ENCODE peak calls at places on chromosomes 16 and 17, in six cellular contexts. One of them, this sample, is unnamed.

GRCh38 chr16:89720859-89721643 is at the start of the genes VPS9D1 and ZNF276:
- DNase-seq in HAP-1: peak; percentile 73
- DNase-seq in ELF-1: peak; percentile 79
- DNase-seq in body of pancreas: peak; percentile 82
- DNase-seq in GM23248: peak; percentile 92
- DNase-seq in stimulated activated CD4-positive, alpha-beta T cell treated with anti-CD3 and anti-CD28 coated beads, Interleukin-15, amount 100 ng/mL, for 1 hour: peak; percentile 73
- DNase-seq in this sample: no peak

GRCh38 chr16:65547799-65548446 is 426.1 kb upstream of the CDH11 start:
- DNase-seq in stimulated activated CD4-positive, alpha-beta T cell treated with anti-CD3 and anti-CD28 coated beads, Interleukin-15, amount 100 ng/mL, for 1 hour: no peak
- DNase-seq in HAP-1: no peak
- DNase-seq in body of pancreas: no peak
- DNase-seq in GM23248: peak; percentile 93
- DNase-seq in ELF-1: peak; percentile 85
- DNase-seq in this sample: no peak

GRCh38 chr16:87931504-87931903 is 4.8 kb downstream of the CA5A start:
- DNase-seq in ELF-1: peak; percentile 62
- DNase-seq in body of pancreas: no peak
- DNase-seq in GM23248: no peak
- DNase-seq in HAP-1: no peak
- DNase-seq in stimulated activated CD4-positive, alpha-beta T cell treated with anti-CD3 and anti-CD28 coated beads, Interleukin-15, amount 100 ng/mL, for 1 hour: no peak
- DNase-seq in this sample: no peak

GRCh38 chr16:87319997-87320491 is 2.9 kb upstream of the C16orf95 start:
- DNase-seq in body of pancreas: no peak
- DNase-seq in ELF-1: no peak
- DNase-seq in GM23248: no peak
- DNase-seq in stimulated activated CD4-positive, alpha-beta T cell treated with anti-CD3 and anti-CD28 coated beads, Interleukin-15, amount 100 ng/mL, for 1 hour: no peak
- DNase-seq in HAP-1: no peak
- DNase-seq in this sample: no peak

GRCh38 chr17:11094377-11094776 is 146.6 kb upstream of the SHISA6 start:
- DNase-seq in ELF-1: no peak
- DNase-seq in body of pancreas: no peak
- DNase-seq in stimulated activated CD4-positive, alpha-beta T cell treated with anti-CD3 and anti-CD28 coated beads, Interleukin-15, amount 100 ng/mL, for 1 hour: no peak
- DNase-seq in GM23248: no peak
- DNase-seq in HAP-1: no peak
- DNase-seq in this sample: no peak

GRCh38 chr17:11893862-11894261 is 103.4 kb downstream of the ZNF18 start:
- DNase-seq in ELF-1: no peak
- DNase-seq in HAP-1: no peak
- DNase-seq in body of pancreas: no peak
- DNase-seq in GM23248: no peak
- DNase-seq in stimulated activated CD4-positive, alpha-beta T cell treated with anti-CD3 and anti-CD28 coated beads, Interleukin-15, amount 100 ng/mL, for 1 hour: no peak
- DNase-seq in this sample: no peak

GRCh38 chr16:57446530-57447141 is 549 bp downstream of the CIAPIN1 start:
- DNase-seq in GM23248: peak; percentile 67
- DNase-seq in ELF-1: peak; percentile 48
- DNase-seq in body of pancreas: peak; percentile 42
- DNase-seq in stimulated activated CD4-positive, alpha-beta T cell treated with anti-CD3 and anti-CD28 coated beads, Interleukin-15, amount 100 ng/mL, for 1 hour: peak; percentile 4
- DNase-seq in HAP-1: peak; percentile 57
- DNase-seq in this sample: no peak

GRCh38 chr17:73005360-73005759 is 87.1 kb downstream of the SLC39A11 start:
- DNase-seq in stimulated activated CD4-positive, alpha-beta T cell treated with anti-CD3 and anti-CD28 coated beads, Interleukin-15, amount 100 ng/mL, for 1 hour: no peak
- DNase-seq in ELF-1: no peak
- DNase-seq in HAP-1: no peak
- DNase-seq in GM23248: no peak
- DNase-seq in body of pancreas: no peak
- DNase-seq in this sample: no peak

GRCh38 chr16:24855678-24856077 is 9.9 kb downstream of the SLC5A11 start:
- DNase-seq in GM23248: no peak
- DNase-seq in stimulated activated CD4-positive, alpha-beta T cell treated with anti-CD3 and anti-CD28 coated beads, Interleukin-15, amount 100 ng/mL, for 1 hour: no peak
- DNase-seq in ELF-1: no peak
- DNase-seq in body of pancreas: no peak
- DNase-seq in HAP-1: no peak
- DNase-seq in this sample: peak; percentile 77

GRCh38 chr16:64417711-64418227 is 704.1 kb downstream of the CDH11 start:
- DNase-seq in GM23248: peak; percentile 72
- DNase-seq in body of pancreas: no peak
- DNase-seq in HAP-1: no peak
- DNase-seq in stimulated activated CD4-positive, alpha-beta T cell treated with anti-CD3 and anti-CD28 coated beads, Interleukin-15, amount 100 ng/mL, for 1 hour: no peak
- DNase-seq in ELF-1: no peak
- DNase-seq in this sample: no peak

GRCh38 chr17:48483471-48484131 is 47.2 kb downstream of the HOXB1 start:
- DNase-seq in body of pancreas: no peak
- DNase-seq in GM23248: peak; percentile 98
- DNase-seq in HAP-1: no peak
- DNase-seq in ELF-1: no peak
- DNase-seq in stimulated activated CD4-positive, alpha-beta T cell treated with anti-CD3 and anti-CD28 coated beads, Interleukin-15, amount 100 ng/mL, for 1 hour: no peak
- DNase-seq in this sample: no peak

GRCh38 chr17:9105068-9105868 is 84.0 kb downstream of the NTN1 start:
- DNase-seq in stimulated activated CD4-positive, alpha-beta T cell treated with anti-CD3 and anti-CD28 coated beads, Interleukin-15, amount 100 ng/mL, for 1 hour: no peak
- DNase-seq in ELF-1: no peak
- DNase-seq in body of pancreas: no peak
- DNase-seq in HAP-1: no peak
- DNase-seq in GM23248: no peak
- DNase-seq in this sample: no peak

GRCh38 chr17:81890447-81891302 is 711 bp downstream of the ALYREF start:
- DNase-seq in GM23248: peak; percentile 58
- DNase-seq in body of pancreas: no peak
- DNase-seq in HAP-1: no peak
- DNase-seq in stimulated activated CD4-positive, alpha-beta T cell treated with anti-CD3 and anti-CD28 coated beads, Interleukin-15, amount 100 ng/mL, for 1 hour: no peak
- DNase-seq in ELF-1: no peak
- DNase-seq in this sample: no peak

GRCh38 chr16:15653227-15653626 is 3.2 kb downstream of the NDE1 start:
- DNase-seq in GM23248: peak; percentile 93
- DNase-seq in ELF-1: peak; percentile 32
- DNase-seq in HAP-1: no peak
- DNase-seq in stimulated activated CD4-positive, alpha-beta T cell treated with anti-CD3 and anti-CD28 coated beads, Interleukin-15, amount 100 ng/mL, for 1 hour: no peak
- DNase-seq in body of pancreas: no peak
- DNase-seq in this sample: no peak

GRCh38 chr16:86862596-86862995 is 284.2 kb downstream of the FOXL1 start:
- DNase-seq in stimulated activated CD4-positive, alpha-beta T cell treated with anti-CD3 and anti-CD28 coated beads, Interleukin-15, amount 100 ng/mL, for 1 hour: no peak
- DNase-seq in ELF-1: no peak
- DNase-seq in body of pancreas: peak; percentile 20
- DNase-seq in GM23248: no peak
- DNase-seq in HAP-1: no peak
- DNase-seq in this sample: no peak

GRCh38 chr16:51067352-51067751 is 83.7 kb downstream of the SALL1 start:
- DNase-seq in body of pancreas: no peak
- DNase-seq in HAP-1: no peak
- DNase-seq in stimulated activated CD4-positive, alpha-beta T cell treated with anti-CD3 and anti-CD28 coated beads, Interleukin-15, amount 100 ng/mL, for 1 hour: no peak
- DNase-seq in GM23248: no peak
- DNase-seq in ELF-1: no peak
- DNase-seq in this sample: no peak

GRCh38 chr16:87652799-87653198 is 50.5 kb downstream of the JPH3 start:
- DNase-seq in ELF-1: peak; percentile 24
- DNase-seq in body of pancreas: no peak
- DNase-seq in HAP-1: no peak
- DNase-seq in GM23248: no peak
- DNase-seq in stimulated activated CD4-positive, alpha-beta T cell treated with anti-CD3 and anti-CD28 coated beads, Interleukin-15, amount 100 ng/mL, for 1 hour: no peak
- DNase-seq in this sample: no peak

GRCh38 chr16:60414617-60415016 is 1621.6 kb downstream of the CDH8 start:
- DNase-seq in GM23248: no peak
- DNase-seq in body of pancreas: no peak
- DNase-seq in stimulated activated CD4-positive, alpha-beta T cell treated with anti-CD3 and anti-CD28 coated beads, Interleukin-15, amount 100 ng/mL, for 1 hour: no peak
- DNase-seq in ELF-1: no peak
- DNase-seq in HAP-1: no peak
- DNase-seq in this sample: no peak

GRCh38 chr16:4306439-4307214 is 9.2 kb upstream of the GLIS2 start:
- DNase-seq in stimulated activated CD4-positive, alpha-beta T cell treated with anti-CD3 and anti-CD28 coated beads, Interleukin-15, amount 100 ng/mL, for 1 hour: no peak
- DNase-seq in body of pancreas: no peak
- DNase-seq in HAP-1: no peak
- DNase-seq in ELF-1: no peak
- DNase-seq in GM23248: no peak
- DNase-seq in this sample: no peak

This sample was measured in Panc1.